ENCODE peak calls at places on chromosomes 7 and 10, in ten cellular contexts. One of them, this sample, is unnamed.

GRCh38 chr10:67818323-67818722 is 19.7 kb downstream of the DNAJC12 start:
- DNase-seq in T-cell: no peak
- DNase-seq in SW 1271: no peak
- DNase-seq in NCI-H1092: no peak
- DNase-seq in activated CD8-positive, alpha-beta memory T cell treated with anti-CD3 and anti-CD28 coated beads for 48 hours: no peak
- DNase-seq in AG20443: peak; percentile 14
- DNase-seq in GM06990: no peak
- DNase-seq in cardiac muscle cell: peak; percentile 18
- DNase-seq in hepatocyte: peak; percentile 57
- DNase-seq in adrenal gland: no peak
- DNase-seq in this sample: no peak

GRCh38 chr7:65475734-65476319 is 102.2 kb downstream of the ZNF92 start:
- DNase-seq in T-cell: peak; percentile 6
- DNase-seq in SW 1271: peak; percentile 12
- DNase-seq in NCI-H1092: no peak
- DNase-seq in activated CD8-positive, alpha-beta memory T cell treated with anti-CD3 and anti-CD28 coated beads for 48 hours: no peak
- DNase-seq in AG20443: no peak
- DNase-seq in GM06990: peak; percentile 65
- DNase-seq in cardiac muscle cell: peak; percentile 3
- DNase-seq in hepatocyte: no peak
- DNase-seq in adrenal gland: no peak
- DNase-seq in this sample: peak; percentile 1

GRCh38 chr7:120856621-120857352 is 1.2 kb downstream of the TSPAN12 start:
- DNase-seq in T-cell: no peak
- DNase-seq in SW 1271: peak; percentile 17
- DNase-seq in NCI-H1092: no peak
- DNase-seq in activated CD8-positive, alpha-beta memory T cell treated with anti-CD3 and anti-CD28 coated beads for 48 hours: no peak
- DNase-seq in AG20443: peak; percentile 25
- DNase-seq in GM06990: peak; percentile 70
- DNase-seq in cardiac muscle cell: peak; percentile 15
- DNase-seq in hepatocyte: peak; percentile 63
- DNase-seq in adrenal gland: peak; percentile 33
- DNase-seq in this sample: no peak

GRCh38 chr7:904847-905246 is 28.5 kb downstream of the GET4 start:
- DNase-seq in T-cell: no peak
- DNase-seq in SW 1271: no peak
- DNase-seq in NCI-H1092: no peak
- DNase-seq in activated CD8-positive, alpha-beta memory T cell treated with anti-CD3 and anti-CD28 coated beads for 48 hours: no peak
- DNase-seq in AG20443: peak; percentile 51
- DNase-seq in GM06990: no peak
- DNase-seq in cardiac muscle cell: peak; percentile 78
- DNase-seq in hepatocyte: no peak
- DNase-seq in adrenal gland: no peak
- DNase-seq in this sample: no peak

GRCh38 chr10:9262770-9263169 is 1208.3 kb downstream of the GATA3 start:
- DNase-seq in T-cell: no peak
- DNase-seq in SW 1271: no peak
- DNase-seq in NCI-H1092: no peak
- DNase-seq in activated CD8-positive, alpha-beta memory T cell treated with anti-CD3 and anti-CD28 coated beads for 48 hours: no peak
- DNase-seq in AG20443: no peak
- DNase-seq in GM06990: no peak
- DNase-seq in cardiac muscle cell: no peak
- DNase-seq in hepatocyte: peak; percentile 13
- DNase-seq in adrenal gland: no peak
- DNase-seq in this sample: no peak

GRCh38 chr10:90193240-90193985 is 492.0 kb downstream of the KIF20B start:
- DNase-seq in T-cell: no peak
- DNase-seq in SW 1271: no peak
- DNase-seq in NCI-H1092: no peak
- DNase-seq in activated CD8-positive, alpha-beta memory T cell treated with anti-CD3 and anti-CD28 coated beads for 48 hours: no peak
- DNase-seq in AG20443: no peak
- DNase-seq in GM06990: no peak
- DNase-seq in cardiac muscle cell: peak; percentile 88
- DNase-seq in hepatocyte: no peak
- DNase-seq in adrenal gland: no peak
- DNase-seq in this sample: no peak

GRCh38 chr10:2890093-2890492 is 177.3 kb upstream of the PFKP start:
- DNase-seq in T-cell: no peak
- DNase-seq in SW 1271: no peak
- DNase-seq in NCI-H1092: no peak
- DNase-seq in activated CD8-positive, alpha-beta memory T cell treated with anti-CD3 and anti-CD28 coated beads for 48 hours: no peak
- DNase-seq in AG20443: no peak
- DNase-seq in GM06990: no peak
- DNase-seq in cardiac muscle cell: no peak
- DNase-seq in hepatocyte: no peak
- DNase-seq in adrenal gland: no peak
- DNase-seq in this sample: no peak

GRCh38 chr7:77525231-77525630 is 11.9 kb upstream of the PTPN12 start:
- DNase-seq in T-cell: no peak
- DNase-seq in SW 1271: no peak
- DNase-seq in NCI-H1092: no peak
- DNase-seq in activated CD8-positive, alpha-beta memory T cell treated with anti-CD3 and anti-CD28 coated beads for 48 hours: no peak
- DNase-seq in AG20443: peak; percentile 14
- DNase-seq in GM06990: no peak
- DNase-seq in cardiac muscle cell: no peak
- DNase-seq in hepatocyte: no peak
- DNase-seq in adrenal gland: no peak
- DNase-seq in this sample: no peak

GRCh38 chr7:28847681-28848080 is 110.4 kb downstream of the TRIL start:
- DNase-seq in T-cell: no peak
- DNase-seq in SW 1271: no peak
- DNase-seq in NCI-H1092: no peak
- DNase-seq in activated CD8-positive, alpha-beta memory T cell treated with anti-CD3 and anti-CD28 coated beads for 48 hours: no peak
- DNase-seq in AG20443: peak; percentile 68
- DNase-seq in GM06990: no peak
- DNase-seq in cardiac muscle cell: no peak
- DNase-seq in hepatocyte: no peak
- DNase-seq in adrenal gland: no peak
- DNase-seq in this sample: no peak

GRCh38 chr7:47596502-47597202 is 14.7 kb upstream of the TNS3 start:
- DNase-seq in T-cell: no peak
- DNase-seq in SW 1271: no peak
- DNase-seq in NCI-H1092: no peak
- DNase-seq in activated CD8-positive, alpha-beta memory T cell treated with anti-CD3 and anti-CD28 coated beads for 48 hours: no peak
- DNase-seq in AG20443: no peak
- DNase-seq in GM06990: no peak
- DNase-seq in cardiac muscle cell: peak; percentile 30
- DNase-seq in hepatocyte: no peak
- DNase-seq in adrenal gland: no peak
- DNase-seq in this sample: no peak

GRCh38 chr7:100983451-100984187 is 14.3 kb downstream of the MUC12 start:
- DNase-seq in T-cell: no peak
- DNase-seq in SW 1271: no peak
- DNase-seq in NCI-H1092: no peak
- DNase-seq in activated CD8-positive, alpha-beta memory T cell treated with anti-CD3 and anti-CD28 coated beads for 48 hours: no peak
- DNase-seq in AG20443: peak; percentile 65
- DNase-seq in GM06990: no peak
- DNase-seq in cardiac muscle cell: peak; percentile 18
- DNase-seq in hepatocyte: peak; percentile 70
- DNase-seq in adrenal gland: no peak
- DNase-seq in this sample: no peak

GRCh38 chr10:25493122-25493893 is 318.5 kb downstream of the GPR158 start:
- DNase-seq in T-cell: no peak
- DNase-seq in SW 1271: no peak
- DNase-seq in NCI-H1092: no peak
- DNase-seq in activated CD8-positive, alpha-beta memory T cell treated with anti-CD3 and anti-CD28 coated beads for 48 hours: no peak
- DNase-seq in AG20443: no peak
- DNase-seq in GM06990: no peak
- DNase-seq in cardiac muscle cell: peak; percentile 99
- DNase-seq in hepatocyte: peak; percentile 72
- DNase-seq in adrenal gland: peak; percentile 52
- DNase-seq in this sample: no peak

GRCh38 chr7:99990417-99990816 is 14.6 kb upstream of the AZGP1 start:
- DNase-seq in T-cell: no peak
- DNase-seq in SW 1271: no peak
- DNase-seq in NCI-H1092: peak; percentile 42
- DNase-seq in activated CD8-positive, alpha-beta memory T cell treated with anti-CD3 and anti-CD28 coated beads for 48 hours: no peak
- DNase-seq in AG20443: no peak
- DNase-seq in GM06990: no peak
- DNase-seq in cardiac muscle cell: no peak
- DNase-seq in hepatocyte: no peak
- DNase-seq in adrenal gland: no peak
- DNase-seq in this sample: no peak

GRCh38 chr7:149285581-149285975 is 23.6 kb downstream of the ZNF783 start:
- DNase-seq in T-cell: no peak
- DNase-seq in SW 1271: no peak
- DNase-seq in NCI-H1092: no peak
- DNase-seq in activated CD8-positive, alpha-beta memory T cell treated with anti-CD3 and anti-CD28 coated beads for 48 hours: no peak
- DNase-seq in AG20443: peak; percentile 59
- DNase-seq in GM06990: no peak
- DNase-seq in cardiac muscle cell: peak; percentile 35
- DNase-seq in hepatocyte: no peak
- DNase-seq in adrenal gland: peak; percentile 40
- DNase-seq in this sample: no peak

GRCh38 chr10:84493951-84494848 is 165.8 kb downstream of the CCSER2 start:
- DNase-seq in T-cell: no peak
- DNase-seq in SW 1271: peak; percentile 23
- DNase-seq in NCI-H1092: no peak
- DNase-seq in activated CD8-positive, alpha-beta memory T cell treated with anti-CD3 and anti-CD28 coated beads for 48 hours: no peak
- DNase-seq in AG20443: peak; percentile 17
- DNase-seq in GM06990: no peak
- DNase-seq in cardiac muscle cell: peak; percentile 42
- DNase-seq in hepatocyte: peak; percentile 36
- DNase-seq in adrenal gland: peak; percentile 22
- DNase-seq in this sample: no peak